ENCODE peak calls at places on chromosomes 1 and 21, in five cellular contexts. T is fibroblast of mammary gland, J is body of pancreas, B is dorsolateral prefrontal cortex, C is ascending aorta. K is an unnamed sample.

GRCh38 chr1:216190438-216190837 is 232.8 kb downstream of the USH2A start:
- DNase-seq in B (no peak), J (no peak), C (no peak), T (no peak), K (no peak)

GRCh38 chr1:151513626-151514101 is 2.5 kb downstream of the CGN start:
- DNase-seq in T (peak; percentile 19), J (peak; percentile 95), B (no peak), C (no peak), K (no peak)

GRCh38 chr1:98110674-98111073 is 189.8 kb upstream of the DPYD start:
- DNase-seq in B (no peak), C (no peak), J (no peak), T (peak; percentile 47), K (no peak)

GRCh38 chr1:112337028-112337531 is 58.9 kb upstream of the CTTNBP2NL start:
- DNase-seq in T (peak; percentile 56), B (peak; percentile 54), C (no peak), J (peak; percentile 51), K (no peak)

GRCh38 chr1:19403256-19403655 is 82.1 kb downstream of the CAPZB start:
- DNase-seq in B (no peak), T (no peak), C (no peak), J (no peak), K (no peak)

GRCh38 chr1:85849660-85850059 is 141.4 kb upstream of the ZNHIT6 start:
- DNase-seq in B (no peak), J (no peak), C (no peak), T (no peak), K (no peak)

GRCh38 chr1:66445492-66446181 is 88.3 kb upstream of the SGIP1 start:
- DNase-seq in J (peak; percentile 18), T (no peak), C (no peak), B (no peak), K (no peak)

GRCh38 chr21:43575466-43575841 is 83.8 kb downstream of the HSF2BP start:
- DNase-seq in J (no peak), B (no peak), C (no peak), T (no peak), K (no peak)

GRCh38 chr1:26618561-26618960 is 77.3 kb upstream of the ARID1A start:
- DNase-seq in C (no peak), J (no peak), B (no peak), T (no peak), K (no peak)

GRCh38 chr1:182595641-182596240 is 6.7 kb upstream of the RNASEL start:
- DNase-seq in J (peak; percentile 80), B (peak; percentile 82), T (peak; percentile 79), C (peak; percentile 19), K (no peak)

GRCh38 chr21:46008893-46009635 is 27.5 kb downstream of the COL6A1 start:
- DNase-seq in B (no peak), C (no peak), T (no peak), J (no peak), K (no peak)

GRCh38 chr1:180234369-180235076 is 4.5 kb downstream of the LHX4 start:
- DNase-seq in B (no peak), J (no peak), T (no peak), C (no peak), K (no peak)
- H3K4me3 ChIP-seq in B (no peak overlapping the region), J (no peak overlapping the region), T (no peak overlapping the region), C (peak overlapping the region; percentile 8), K (no peak overlapping the region)

GRCh38 chr1:223175032-223175431 is 32.0 kb upstream of the TLR5 start:
- DNase-seq in B (no peak), T (no peak), C (no peak), J (peak; percentile 52), K (no peak)
- TF ChIP-seq CTCF in B (no peak), T (peak; percentile 10), C (no peak), J (peak; percentile 36), K (peak; percentile 33)

DNA sequence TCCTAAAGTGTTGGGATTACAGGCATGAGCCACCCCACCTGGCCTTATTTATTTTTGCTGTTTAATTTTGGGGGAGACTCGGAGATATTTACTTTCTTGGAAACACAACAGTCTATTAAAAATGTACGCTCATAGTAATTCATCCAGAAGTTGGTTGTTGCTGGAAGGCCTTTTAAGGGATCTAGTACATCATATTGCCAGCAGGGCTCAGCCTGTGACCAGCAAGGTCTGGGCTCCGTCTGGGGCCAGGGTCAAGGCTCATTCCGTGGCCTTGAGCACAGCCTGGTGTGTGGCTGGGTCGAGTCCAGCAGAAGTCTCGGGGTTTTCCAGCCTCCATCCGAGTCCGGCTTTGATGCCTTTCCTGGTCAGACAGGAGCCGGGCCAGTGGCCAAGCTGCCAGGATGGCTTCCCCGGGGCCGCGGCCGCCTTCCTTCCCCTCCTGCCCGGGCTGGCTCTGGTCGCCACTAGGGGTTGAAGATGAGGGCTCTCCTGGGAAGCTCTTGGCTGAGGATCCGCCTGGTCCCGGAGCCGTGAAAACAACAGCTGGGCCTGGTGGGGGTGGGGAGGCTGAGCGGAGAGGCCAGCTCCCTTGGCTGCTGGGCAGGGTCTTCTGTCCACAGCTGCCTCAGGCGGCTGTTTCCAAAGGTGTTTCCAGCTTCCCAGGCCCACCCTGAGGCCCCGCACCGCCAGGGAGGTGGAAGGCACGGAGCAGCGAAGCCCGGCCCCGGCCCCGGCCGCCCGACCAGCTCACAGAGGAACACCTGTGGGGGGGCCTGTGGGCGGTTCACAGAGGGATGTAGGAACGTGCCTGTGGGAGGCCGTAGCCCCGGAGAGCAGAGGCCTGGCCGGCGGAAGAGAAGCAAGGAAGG is 5.1 kb upstream of the VWA1 start:
- DNase-seq in T (peak; percentile 51), B (peak; percentile 63), C (no peak), J (peak; percentile 88), K (no peak)
- H3K4me3 ChIP-seq in T (no peak overlapping the region), B (peak overlapping the region; percentile 23), C (no peak overlapping the region), J (no peak overlapping the region), K (no peak overlapping the region)

DNA sequence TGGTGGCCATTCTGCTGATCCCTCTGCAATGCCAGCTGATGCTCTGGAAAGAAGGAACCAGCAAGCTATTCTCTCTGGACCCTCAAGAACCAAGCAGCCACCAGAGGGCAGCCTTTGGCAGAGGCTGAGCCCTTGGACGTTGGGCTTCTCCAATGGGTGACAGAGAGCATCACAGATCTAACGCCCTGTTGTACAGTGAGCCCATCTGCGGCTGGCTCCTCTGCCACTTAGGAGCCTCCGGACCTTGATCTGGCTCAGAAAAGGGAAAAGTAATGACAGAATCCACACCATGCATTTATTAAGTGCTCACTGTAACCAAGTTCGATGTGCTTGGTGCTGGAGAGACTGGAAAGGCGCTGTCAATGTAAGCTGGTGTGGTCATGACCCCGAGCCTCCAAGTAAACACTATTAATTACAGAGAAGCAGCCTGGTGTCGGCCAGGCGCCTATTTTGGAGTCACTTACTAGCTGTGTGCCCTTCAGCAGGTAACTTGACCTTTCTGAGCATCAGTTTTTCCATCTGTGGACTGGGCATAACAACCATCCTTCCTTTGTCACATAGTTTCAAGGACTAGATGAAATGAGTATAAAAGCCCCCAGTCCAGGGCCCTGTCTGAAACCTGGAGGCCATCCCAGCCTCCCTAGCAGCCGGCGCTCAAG is 34.9 kb downstream of the ECE1 start:
- DNase-seq in T (peak; percentile 85), B (peak; percentile 96), C (peak; percentile 66), J (peak; percentile 92), K (peak; percentile 51)
- TF ChIP-seq CTCF in T (peak; percentile 93), B (peak; percentile 92), C (peak; percentile 91), J (peak; percentile 87), K (peak; percentile 92)

GRCh38 chr21:25953196-25953595 is 217.4 kb downstream of the APP start:
- DNase-seq in T (no peak), J (no peak), C (no peak), B (no peak), K (no peak)

GRCh38 chr21:25955646-25956045 is 214.9 kb downstream of the APP start:
- DNase-seq in B (no peak), C (no peak), T (no peak), J (no peak), K (no peak)

GRCh38 chr21:25953659-25954058 is 216.9 kb downstream of the APP start:
- DNase-seq in B (no peak), C (no peak), J (no peak), T (peak; percentile 46), K (no peak)

GRCh38 chr21:25949701-25950100 is 214.9 kb downstream of the GABPA start:
- DNase-seq in C (no peak), T (no peak), J (no peak), B (no peak), K (no peak)

GRCh38 chr21:25952306-25952705 is 217.5 kb downstream of the GABPA start:
- DNase-seq in J (no peak), C (no peak), B (no peak), T (no peak), K (no peak)
- H3K4me3 ChIP-seq in J (no peak overlapping the region), C (no peak overlapping the region), B (no peak overlapping the region), T (no peak overlapping the region), K (no peak overlapping the region)

DNA sequence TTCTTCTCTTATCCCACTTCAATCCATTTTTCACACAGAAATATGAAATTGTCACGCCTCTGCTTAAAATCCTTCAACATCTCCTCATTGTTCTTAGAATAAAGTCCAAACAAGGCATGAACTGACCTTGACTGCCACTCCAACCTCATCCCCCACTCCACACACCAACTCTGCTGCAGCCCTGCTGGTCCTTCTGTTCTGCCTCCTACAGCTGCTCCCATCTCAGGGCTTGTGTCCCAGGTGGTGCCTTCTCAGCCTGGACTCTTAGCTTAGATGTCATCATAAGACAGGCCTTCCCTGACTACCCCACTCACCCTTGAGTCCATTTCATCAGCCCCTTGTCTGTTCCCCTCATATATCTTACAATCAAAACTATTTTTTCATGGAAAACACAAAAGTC is 10.4 kb downstream of the TARBP1 start:
- DNase-seq in T (no peak), B (no peak), J (peak; percentile 33), C (no peak), K (no peak)
- TF ChIP-seq CTCF in T (no peak), B (no peak), J (no peak), C (no peak), K (no peak)

DNA sequence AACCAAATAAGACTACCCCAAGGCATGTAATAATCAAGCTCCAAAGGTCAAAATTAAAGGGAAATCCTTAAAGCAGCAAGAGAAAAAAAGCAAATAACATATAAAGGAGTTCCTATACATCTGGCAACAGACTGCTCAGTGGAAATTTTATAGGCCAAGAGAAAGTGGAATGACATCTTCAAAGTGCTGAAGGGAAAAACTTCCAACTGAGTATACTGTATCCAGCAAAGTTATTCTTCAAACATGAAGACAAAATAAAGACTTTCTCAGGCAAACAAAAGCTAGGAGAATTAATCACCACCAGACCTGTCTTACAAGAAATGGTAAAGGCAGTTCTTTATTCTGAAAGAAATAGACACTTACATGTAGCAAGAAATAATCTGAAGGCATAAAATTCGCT is 45.0 kb upstream of the SLC44A5 start:
- DNase-seq in J (no peak), T (no peak), C (no peak), B (no peak), K (no peak)
- H3K4me3 ChIP-seq in J (no peak overlapping the region), T (no peak overlapping the region), C (no peak overlapping the region), B (no peak overlapping the region), K (no peak overlapping the region)

GRCh38 chr21:34688145-34688544 is 19.4 kb downstream of the CLIC6 start:
- DNase-seq in B (peak; percentile 50), J (no peak), C (no peak), T (peak; percentile 38), K (no peak)
- TF ChIP-seq CTCF in B (no peak), J (no peak), C (no peak), T (peak; percentile 52), K (no peak)

GRCh38 chr1:201505505-201505893 is 1.4 kb downstream of the CSRP1 start:
- DNase-seq in B (no peak), C (no peak), T (peak; percentile 56), J (no peak), K (no peak)

GRCh38 chr1:201503397-201504176 is 3.3 kb downstream of the CSRP1 start:
- DNase-seq in J (peak; percentile 55), B (no peak), C (peak; percentile 40), T (peak; percentile 98), K (peak; percentile 95)

GRCh38 chr1:201504799-201505504 is 2.0 kb downstream of the CSRP1 start:
- DNase-seq in J (no peak), T (no peak), C (no peak), B (no peak), K (no peak)

GRCh38 chr1:201502511-201502857 is 4.4 kb downstream of the CSRP1 start:
- DNase-seq in J (no peak), B (no peak), T (no peak), C (no peak), K (no peak)

GRCh38 chr1:201504179-201504631 is 2.7 kb downstream of the CSRP1 start:
- DNase-seq in B (no peak), T (peak; percentile 59), J (no peak), C (no peak), K (no peak)
- H3K4me3 ChIP-seq in B (peak overlapping the region; percentile 87), T (no peak overlapping the region), J (no peak overlapping the region), C (peak overlapping the region; percentile 97), K (no peak overlapping the region)